ENCODE peak calls at places on chromosomes 6 and 20, in six cellular contexts. One of them, this sample, is unnamed.

GRCh38 chr6:42366999-42367352 is 84.8 kb downstream of the TRERF1 start:
- DNase-seq in CD8-positive, alpha-beta T cell: no peak
- DNase-seq in stomach: no peak
- DNase-seq in testis: no peak
- DNase-seq in aorta: no peak
- DNase-seq in PC-3: no peak
- DNase-seq in this sample: no peak

GRCh38 chr6:115969930-115970273 is 90.8 kb downstream of the FRK start:
- DNase-seq in aorta: no peak
- DNase-seq in PC-3: no peak
- DNase-seq in testis: no peak
- DNase-seq in CD8-positive, alpha-beta T cell: no peak
- DNase-seq in stomach: no peak
- DNase-seq in this sample: no peak

GRCh38 chr6:54893818-54894217 is 47.2 kb downstream of the FAM83B start:
- DNase-seq in aorta: no peak
- DNase-seq in testis: no peak
- DNase-seq in PC-3: no peak
- DNase-seq in CD8-positive, alpha-beta T cell: no peak
- DNase-seq in stomach: no peak
- DNase-seq in this sample: no peak

GRCh38 chr20:37345339-37346231 is at the start of gene SRC:
- DNase-seq in testis: peak; percentile 84
- DNase-seq in aorta: peak; percentile 91
- DNase-seq in CD8-positive, alpha-beta T cell: peak; percentile 35
- DNase-seq in PC-3: peak; percentile 73
- DNase-seq in stomach: peak; percentile 89
- DNase-seq in this sample: no peak

GRCh38 chr6:157813757-157814455 is 9.1 kb upstream of the SNX9 start:
- DNase-seq in testis: no peak
- DNase-seq in PC-3: peak; percentile 51
- DNase-seq in stomach: no peak
- DNase-seq in aorta: no peak
- DNase-seq in CD8-positive, alpha-beta T cell: no peak
- DNase-seq in this sample: no peak

GRCh38 chr20:53738039-53738944 is 144.7 kb upstream of the ZNF217 start:
- DNase-seq in CD8-positive, alpha-beta T cell: no peak
- DNase-seq in aorta: no peak
- DNase-seq in PC-3: peak; percentile 98
- DNase-seq in testis: peak; percentile 79
- DNase-seq in stomach: peak; percentile 85
- DNase-seq in this sample: peak; percentile 82

GRCh38 chr6:39599996-39600395 is 125.2 kb downstream of the KIF6 start:
- DNase-seq in stomach: no peak
- DNase-seq in testis: no peak
- DNase-seq in PC-3: no peak
- DNase-seq in aorta: no peak
- DNase-seq in CD8-positive, alpha-beta T cell: no peak
- DNase-seq in this sample: no peak

GRCh38 chr20:49887251-49887827 is 28.0 kb downstream of the SPATA2 start:
- DNase-seq in aorta: peak; percentile 77
- DNase-seq in PC-3: no peak
- DNase-seq in stomach: no peak
- DNase-seq in CD8-positive, alpha-beta T cell: no peak
- DNase-seq in testis: peak; percentile 77
- DNase-seq in this sample: no peak

GRCh38 chr6:132780770-132781371 is 17.6 kb downstream of the SLC18B1 start:
- DNase-seq in stomach: no peak
- DNase-seq in aorta: no peak
- DNase-seq in testis: no peak
- DNase-seq in CD8-positive, alpha-beta T cell: no peak
- DNase-seq in PC-3: peak; percentile 18
- DNase-seq in this sample: no peak

GRCh38 chr6:95248501-95248900 is 328.8 kb upstream of the MANEA start:
- DNase-seq in PC-3: no peak
- DNase-seq in CD8-positive, alpha-beta T cell: no peak
- DNase-seq in aorta: no peak
- DNase-seq in stomach: no peak
- DNase-seq in testis: no peak
- DNase-seq in this sample: no peak

GRCh38 chr6:155215906-155216305 is 47.9 kb upstream of the CLDN20 start:
- DNase-seq in stomach: no peak
- DNase-seq in CD8-positive, alpha-beta T cell: no peak
- DNase-seq in aorta: no peak
- DNase-seq in PC-3: no peak
- DNase-seq in testis: no peak
- DNase-seq in this sample: no peak

GRCh38 chr6:155216312-155217028 is 47.3 kb upstream of the CLDN20 start:
- DNase-seq in CD8-positive, alpha-beta T cell: no peak
- DNase-seq in testis: no peak
- DNase-seq in PC-3: no peak
- DNase-seq in aorta: no peak
- DNase-seq in stomach: no peak
- DNase-seq in this sample: no peak

GRCh38 chr6:155221086-155221485 is 42.7 kb upstream of the CLDN20 start:
- DNase-seq in PC-3: no peak
- DNase-seq in CD8-positive, alpha-beta T cell: no peak
- DNase-seq in stomach: no peak
- DNase-seq in aorta: no peak
- DNase-seq in testis: no peak
- DNase-seq in this sample: no peak

GRCh38 chr6:155219858-155220301 is 43.9 kb upstream of the CLDN20 start:
- DNase-seq in CD8-positive, alpha-beta T cell: no peak
- DNase-seq in testis: no peak
- DNase-seq in PC-3: no peak
- DNase-seq in aorta: peak; percentile 76
- DNase-seq in stomach: no peak
- DNase-seq in this sample: no peak

DNA sequence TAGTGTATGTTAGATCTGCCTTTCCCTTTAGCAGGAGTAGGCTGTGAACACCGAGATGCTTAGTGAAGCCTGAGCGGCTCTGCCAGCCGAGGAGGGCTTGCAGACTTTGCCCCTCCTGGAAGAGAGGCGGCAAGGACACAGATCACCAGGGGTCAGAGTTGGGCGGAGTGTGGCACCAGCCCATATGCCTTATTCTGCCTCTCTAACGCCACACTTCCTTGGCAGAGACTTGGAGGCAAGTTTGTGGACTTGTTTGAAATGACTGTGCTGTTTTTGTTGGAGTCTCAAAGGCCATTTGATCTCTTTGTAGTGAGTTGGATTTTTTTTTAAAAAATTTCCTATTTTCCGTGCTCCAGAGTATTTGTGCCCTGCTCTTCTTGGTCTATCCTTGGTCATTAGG is 44.5 kb upstream of the CLDN20 start:
- DNase-seq in CD8-positive, alpha-beta T cell: no peak
- DNase-seq in aorta: peak; percentile 57
- DNase-seq in PC-3: no peak
- DNase-seq in testis: no peak
- DNase-seq in stomach: no peak
- DNase-seq in this sample: no peak
- H3K27ac ChIP-seq in CD8-positive, alpha-beta T cell: no peak overlapping the region
- H3K27ac ChIP-seq in aorta: peak overlapping the region; percentile 6
- H3K27ac ChIP-seq in PC-3: no peak overlapping the region
- H3K27ac ChIP-seq in testis: no peak overlapping the region
- H3K27ac ChIP-seq in stomach: no peak overlapping the region
- H3K27ac ChIP-seq in this sample: no peak overlapping the region

GRCh38 chr6:37143585-37143984 is 26.4 kb upstream of the PIM1 start:
- DNase-seq in CD8-positive, alpha-beta T cell: no peak
- DNase-seq in testis: no peak
- DNase-seq in PC-3: no peak
- DNase-seq in aorta: no peak
- DNase-seq in stomach: no peak
- DNase-seq in this sample: no peak

GRCh38 chr6:37146735-37147157 is 23.2 kb upstream of the PIM1 start:
- DNase-seq in PC-3: no peak
- DNase-seq in CD8-positive, alpha-beta T cell: no peak
- DNase-seq in testis: no peak
- DNase-seq in aorta: no peak
- DNase-seq in stomach: no peak
- DNase-seq in this sample: no peak

GRCh38 chr6:37141291-37142046 is 28.5 kb upstream of the PIM1 start:
- DNase-seq in CD8-positive, alpha-beta T cell: no peak
- DNase-seq in PC-3: no peak
- DNase-seq in testis: no peak
- DNase-seq in aorta: no peak
- DNase-seq in stomach: no peak
- DNase-seq in this sample: no peak

GRCh38 chr6:37142047-37142614 is 27.8 kb upstream of the PIM1 start:
- DNase-seq in aorta: no peak
- DNase-seq in testis: no peak
- DNase-seq in CD8-positive, alpha-beta T cell: no peak
- DNase-seq in stomach: no peak
- DNase-seq in PC-3: no peak
- DNase-seq in this sample: no peak

DNA sequence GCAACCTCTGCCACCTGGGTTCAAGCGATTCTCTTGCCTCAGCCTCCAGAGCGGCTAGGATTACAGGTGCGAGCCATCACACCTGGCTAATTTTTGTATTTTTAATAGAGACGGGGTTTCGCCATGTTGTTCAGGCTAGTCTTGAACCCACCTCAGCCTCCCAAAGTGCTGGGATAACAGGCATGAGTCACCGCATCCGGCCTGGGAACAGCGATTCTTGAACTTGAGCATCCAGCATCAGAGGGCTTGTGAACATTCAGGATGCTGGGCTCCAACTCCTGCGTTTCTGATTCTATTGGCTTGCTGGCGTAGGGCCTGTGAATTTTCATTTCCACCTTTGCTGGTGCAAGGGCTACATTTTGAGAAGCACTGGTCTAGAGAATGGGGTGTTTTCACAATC is 24.5 kb upstream of the PIM1 start:
- DNase-seq in CD8-positive, alpha-beta T cell: no peak
- DNase-seq in stomach: no peak
- DNase-seq in aorta: no peak
- DNase-seq in PC-3: no peak
- DNase-seq in testis: no peak
- DNase-seq in this sample: no peak
- H3K27ac ChIP-seq in CD8-positive, alpha-beta T cell: no peak overlapping the region
- H3K27ac ChIP-seq in stomach: peak overlapping the region; percentile 83
- H3K27ac ChIP-seq in aorta: no peak overlapping the region
- H3K27ac ChIP-seq in PC-3: no peak overlapping the region
- H3K27ac ChIP-seq in testis: no peak overlapping the region
- H3K27ac ChIP-seq in this sample: no peak overlapping the region

GRCh38 chr6:106115231-106115630 is 29.1 kb downstream of the PRDM1 start:
- DNase-seq in aorta: no peak
- DNase-seq in PC-3: no peak
- DNase-seq in stomach: no peak
- DNase-seq in testis: no peak
- DNase-seq in CD8-positive, alpha-beta T cell: no peak
- DNase-seq in this sample: no peak

GRCh38 chr6:106116125-106116524 is 30.0 kb downstream of the PRDM1 start:
- DNase-seq in testis: peak; percentile 43
- DNase-seq in stomach: no peak
- DNase-seq in aorta: no peak
- DNase-seq in PC-3: peak; percentile 62
- DNase-seq in CD8-positive, alpha-beta T cell: no peak
- DNase-seq in this sample: peak; percentile 68

GRCh38 chr6:106119526-106119925 is 33.4 kb downstream of the PRDM1 start:
- DNase-seq in aorta: no peak
- DNase-seq in CD8-positive, alpha-beta T cell: no peak
- DNase-seq in stomach: no peak
- DNase-seq in testis: no peak
- DNase-seq in PC-3: peak; percentile 92
- DNase-seq in this sample: peak; percentile 16

GRCh38 chr6:106118835-106119443 is 32.8 kb downstream of the PRDM1 start:
- DNase-seq in stomach: no peak
- DNase-seq in PC-3: no peak
- DNase-seq in CD8-positive, alpha-beta T cell: no peak
- DNase-seq in testis: no peak
- DNase-seq in aorta: no peak
- DNase-seq in this sample: no peak

DNA sequence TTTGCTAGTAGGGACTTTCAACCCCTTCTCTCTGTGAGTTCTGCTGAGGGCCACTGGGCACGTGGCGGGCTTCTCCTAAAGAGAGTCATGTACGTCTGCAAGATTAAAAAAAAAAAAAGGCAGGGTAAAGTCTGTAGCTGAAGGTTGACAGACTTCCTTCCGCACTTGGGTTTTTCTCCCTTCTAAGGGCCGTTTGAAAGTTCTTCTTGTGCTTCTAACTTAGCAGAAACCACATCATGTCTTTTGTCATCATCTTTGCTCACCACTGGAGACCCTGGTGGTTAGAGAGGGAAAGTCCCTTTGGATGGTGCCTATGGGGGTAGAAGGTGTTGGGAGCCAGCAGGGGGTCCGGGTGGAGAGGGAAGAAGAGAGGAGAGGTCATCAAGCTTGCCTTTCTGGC is 31.4 kb downstream of the PRDM1 start:
- DNase-seq in aorta: no peak
- DNase-seq in PC-3: no peak
- DNase-seq in CD8-positive, alpha-beta T cell: peak; percentile 33
- DNase-seq in stomach: no peak
- DNase-seq in testis: no peak
- DNase-seq in this sample: no peak
- H3K27ac ChIP-seq in aorta: no peak overlapping the region
- H3K27ac ChIP-seq in PC-3: no peak overlapping the region
- H3K27ac ChIP-seq in CD8-positive, alpha-beta T cell: no peak overlapping the region
- H3K27ac ChIP-seq in stomach: no peak overlapping the region
- H3K27ac ChIP-seq in testis: no peak overlapping the region
- H3K27ac ChIP-seq in this sample: no peak overlapping the region

GRCh38 chr6:32183030-32183429 is 1.0 kb downstream of the AGER start:
- DNase-seq in aorta: no peak
- DNase-seq in testis: no peak
- DNase-seq in PC-3: no peak
- DNase-seq in CD8-positive, alpha-beta T cell: no peak
- DNase-seq in stomach: no peak
- DNase-seq in this sample: no peak
- H3K27ac ChIP-seq in aorta: no peak overlapping the region
- H3K27ac ChIP-seq in testis: no peak overlapping the region
- H3K27ac ChIP-seq in PC-3: no peak overlapping the region
- H3K27ac ChIP-seq in CD8-positive, alpha-beta T cell: no peak overlapping the region
- H3K27ac ChIP-seq in stomach: peak overlapping the region; percentile 100
- H3K27ac ChIP-seq in this sample: no peak overlapping the region

GRCh38 chr6:89745728-89746127 is 73.9 kb downstream of the MDN1 start:
- DNase-seq in CD8-positive, alpha-beta T cell: no peak
- DNase-seq in PC-3: no peak
- DNase-seq in testis: no peak
- DNase-seq in stomach: no peak
- DNase-seq in aorta: no peak
- DNase-seq in this sample: peak; percentile 6
- H3K27ac ChIP-seq in CD8-positive, alpha-beta T cell: no peak overlapping the region
- H3K27ac ChIP-seq in PC-3: no peak overlapping the region
- H3K27ac ChIP-seq in testis: no peak overlapping the region
- H3K27ac ChIP-seq in stomach: no peak overlapping the region
- H3K27ac ChIP-seq in aorta: no peak overlapping the region
- H3K27ac ChIP-seq in this sample: no peak overlapping the region

DNA sequence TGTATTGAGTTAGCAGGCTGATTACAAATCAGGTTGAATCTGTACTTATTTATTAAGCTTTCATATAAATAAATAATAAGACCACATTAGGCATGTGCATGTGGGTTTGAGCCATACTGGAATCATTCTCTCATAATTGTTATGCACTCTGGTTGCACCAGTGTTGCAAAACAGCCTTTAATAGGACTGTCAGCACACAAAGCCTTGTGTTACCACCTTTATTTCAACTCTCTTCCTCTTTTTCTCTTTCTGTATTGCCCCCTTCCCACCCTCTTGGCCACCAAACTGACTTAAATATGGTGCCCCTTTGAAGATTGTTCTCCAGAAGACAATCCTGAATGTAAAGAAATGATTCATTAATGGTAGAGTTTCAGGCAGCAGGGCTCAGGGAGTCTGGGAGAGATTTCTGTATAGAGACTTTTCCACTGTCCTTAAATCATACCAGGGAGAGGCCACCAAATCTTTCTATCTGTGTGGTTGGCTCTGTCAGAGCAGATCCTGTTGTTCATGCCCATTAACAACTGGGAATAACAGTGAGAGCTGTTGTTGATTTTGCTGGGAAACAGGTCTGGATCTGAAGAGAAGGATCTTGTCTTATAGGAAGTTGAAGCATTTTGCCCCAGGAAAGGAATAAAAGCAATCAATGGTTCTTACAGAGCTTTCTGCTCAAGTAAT is 131.6 kb upstream of the SOX4 start:
- DNase-seq in CD8-positive, alpha-beta T cell: no peak
- DNase-seq in testis: no peak
- DNase-seq in stomach: no peak
- DNase-seq in PC-3: no peak
- DNase-seq in aorta: no peak
- DNase-seq in this sample: no peak
- H3K27ac ChIP-seq in CD8-positive, alpha-beta T cell: no peak overlapping the region
- H3K27ac ChIP-seq in testis: no peak overlapping the region
- H3K27ac ChIP-seq in stomach: no peak overlapping the region
- H3K27ac ChIP-seq in PC-3: no peak overlapping the region
- H3K27ac ChIP-seq in aorta: no peak overlapping the region
- H3K27ac ChIP-seq in this sample: no peak overlapping the region